ENCODE peak calls at places on chromosomes 13 and 19, in seven cellular contexts. W is Kasumi-1; E is Ammon's horn; I is activated CD8-positive, alpha-beta memory T cell treated with anti-CD3 and anti-CD28 coated beads for 48 hours; Y is NCI-H2107; B is kidney glomerular epithelial cell; F is NCI-H69. V is an unnamed sample.

GRCh38 chr19:16585808-16586476 is 13.7 kb upstream of the SLC35E1 start:
- DNase-seq in W (no peak), E (no peak), I (no peak), Y (no peak), B (no peak), F (peak), V (no peak)

GRCh38 chr19:904545-904944 is 8.5 kb downstream of the R3HDM4 start:
- DNase-seq in W (no peak), E (no peak), I (no peak), Y (no peak), B (no peak), F (peak), V (no peak)

GRCh38 chr13:79480954-79481684 is at the start of gene NDFIP2:
- DNase-seq in W (peak), E (peak), I (peak), Y (peak), B (peak), F (peak), V (no peak)

GRCh38 chr13:110524484-110525254 is 36.9 kb downstream of the RAB20 start:
- DNase-seq in W (peak), E (no peak), I (no peak), Y (no peak), B (no peak), F (peak), V (no peak)

GRCh38 chr13:85864963-85865530 is 65.8 kb upstream of the SLITRK6 start:
- DNase-seq in W (peak), E (no peak), I (no peak), Y (no peak), B (peak), F (peak), V (no peak)

GRCh38 chr19:47518139-47518538 is 3.3 kb upstream of the NAPA start:
- DNase-seq in W (no peak), E (no peak), I (peak), Y (no peak), B (no peak), F (no peak), V (no peak)

GRCh38 chr19:11116507-11116906 is 27.2 kb downstream of the LDLR start:
- DNase-seq in W (no peak), E (no peak), I (no peak), Y (no peak), B (no peak), F (no peak), V (no peak)

GRCh38 chr13:50889317-50889716 is 20.3 kb upstream of the RNASEH2B start:
- DNase-seq in W (no peak), E (no peak), I (no peak), Y (no peak), B (no peak), F (no peak), V (no peak)

GRCh38 chr13:94173312-94173854 is 306.1 kb downstream of the DCT start:
- DNase-seq in W (no peak), E (no peak), I (no peak), Y (no peak), B (no peak), F (no peak), V (no peak)

GRCh38 chr13:101399365-101399764 is 16.9 kb downstream of the NALCN start:
- DNase-seq in W (no peak), E (no peak), I (no peak), Y (no peak), B (no peak), F (no peak), V (no peak)

GRCh38 chr13:35256459-35257148 is 219.9 kb downstream of the MAB21L1 start:
- DNase-seq in W (no peak), E (no peak), I (no peak), Y (no peak), B (no peak), F (no peak), V (no peak)

GRCh38 chr13:108595416-108596257 is 33.8 kb upstream of the MYO16 start:
- DNase-seq in W (no peak), E (peak), I (no peak), Y (no peak), B (no peak), F (no peak), V (no peak)

GRCh38 chr19:42017040-42017439 is 23.0 kb upstream of the ATP1A3 start:
- DNase-seq in W (no peak), E (no peak), I (no peak), Y (no peak), B (no peak), F (no peak), V (no peak)